ENCODE peak calls at places on chromosomes 12 and 14, in four cellular contexts. J, P, W and C are unnamed samples.

GRCh38 chr12:52316701-52317100 is 4.5 kb downstream of the KRT83 start:
- DNase-seq in W (no peak), P (no peak), J (no peak), C (no peak)

GRCh38 chr14:74951443-74952194 is 3.8 kb downstream of the PGF start:
- DNase-seq in W (no peak), P (no peak), J (no peak), C (no peak)

GRCh38 chr12:122646568-122647220 is 56.5 kb downstream of the HCAR2 start:
- DNase-seq in W (no peak), P (no peak), J (peak; percentile 24), C (no peak)

GRCh38 chr14:102601378-102601925 is 9.0 kb downstream of the RCOR1 start:
- DNase-seq in P (no peak), J (no peak), W (no peak), C (no peak)

GRCh38 chr14:21680072-21680471 is 6.5 kb upstream of the OR4E1 start:
- DNase-seq in J (no peak), W (no peak), P (no peak), C (no peak)

GRCh38 chr14:90419200-90419599 is 22.4 kb downstream of the CALM1 start:
- DNase-seq in P (no peak), J (peak; percentile 80), W (peak; percentile 6), C (no peak)

GRCh38 chr12:58540480-58541299 is 379.6 kb downstream of the LRIG3 start:
- DNase-seq in P (peak; percentile 78), J (peak; percentile 87), W (peak; percentile 21), C (peak; percentile 60)

GRCh38 chr12:14650791-14651190 is 45.6 kb downstream of the GUCY2C start:
- DNase-seq in W (no peak), P (no peak), J (no peak), C (no peak)

GRCh38 chr12:132147423-132148367 is 3.4 kb downstream of the NOC4L start:
- DNase-seq in W (no peak), P (no peak), J (no peak), C (no peak)

GRCh38 chr12:93318720-93319522 is 58.8 kb upstream of the NUDT4 start:
- DNase-seq in P (no peak), J (no peak), W (no peak), C (no peak)

GRCh38 chr12:67981236-67982164 is 7.7 kb upstream of the IFNG-AS1 start:
- DNase-seq in W (no peak), J (peak; percentile 33), P (no peak), C (no peak)

GRCh38 chr14:72544615-72545387 is 349.1 kb downstream of the DPF3 start:
- DNase-seq in J (no peak), P (peak; percentile 59), W (no peak), C (no peak)

GRCh38 chr12:94276725-94277124 is 128.3 kb downstream of the PLXNC1 start:
- DNase-seq in W (no peak), P (no peak), J (no peak), C (peak; percentile 20)

GRCh38 chr12:23827353-23827752 is 122.1 kb downstream of the SOX5 start:
- DNase-seq in W (no peak), P (no peak), J (no peak), C (peak; percentile 42)

GRCh38 chr14:54772451-54772881 is 130.2 kb downstream of the GCH1 start:
- DNase-seq in W (no peak), P (no peak), J (no peak), C (no peak)

GRCh38 chr12:76909290-76909689 is 30.5 kb upstream of the CSRP2 start:
- DNase-seq in J (no peak), W (no peak), P (no peak), C (no peak)

GRCh38 chr12:131239384-131240094 is 285.8 kb downstream of the ADGRD1 start:
- DNase-seq in W (peak; percentile 60), P (no peak), J (no peak), C (no peak)

GRCh38 chr14:100132161-100132902 is 27.1 kb downstream of the DEGS2 start:
- DNase-seq in W (peak; percentile 34), P (no peak), J (no peak), C (no peak)

GRCh38 chr12:111741235-111741812 is 25.4 kb upstream of the ALDH2 start:
- DNase-seq in P (no peak), J (no peak), W (peak; percentile 90), C (no peak)

GRCh38 chr12:1530592-1531159 is 63.7 kb downstream of the FBXL14 start:
- DNase-seq in W (no peak), P (no peak), J (no peak), C (no peak)

GRCh38 chr12:131912526-131913274 is 16.4 kb upstream of the PUS1 start:
- DNase-seq in P (no peak), J (peak; percentile 82), W (no peak), C (peak; percentile 24)

GRCh38 chr12:13486794-13487193 is 290.3 kb downstream of the EMP1 start:
- DNase-seq in J (no peak), P (no peak), W (no peak), C (no peak)

GRCh38 chr12:2311001-2311778 is 258.4 kb downstream of the CACNA1C start:
- DNase-seq in P (no peak), J (no peak), W (no peak), C (no peak)

GRCh38 chr12:90974286-90974685 is 19.3 kb upstream of the CCER1 start:
- DNase-seq in W (no peak), P (no peak), J (peak; percentile 13), C (no peak)

GRCh38 chr14:89327771-89328212 is 89.2 kb downstream of the FOXN3 start:
- DNase-seq in J (no peak), W (no peak), P (no peak), C (no peak)

DNA sequence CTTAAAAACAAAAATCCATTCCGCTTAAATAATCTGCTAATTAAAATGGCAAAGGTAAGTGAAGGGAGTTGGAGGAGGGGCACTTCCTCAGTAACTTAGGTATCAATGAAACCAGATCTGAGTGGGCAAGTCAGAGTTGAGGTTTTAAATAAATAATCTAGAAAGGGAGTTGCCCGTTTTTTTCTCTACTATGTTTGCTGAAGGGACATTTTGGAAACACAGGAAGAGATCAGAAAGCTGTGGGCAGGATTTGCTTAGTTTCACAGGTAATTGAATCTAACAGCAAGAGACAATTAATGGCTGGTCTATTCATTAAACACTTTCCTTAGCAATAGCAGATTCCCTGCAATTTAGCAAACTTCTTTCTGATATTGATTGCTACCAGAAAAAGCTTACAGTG is 186.0 kb upstream of the ABCD2 start:
- DNase-seq in W (no peak), J (no peak), P (no peak), C (no peak)
- TF ChIP-seq PHF8 in W (no peak), J (no peak), P (no peak), C (no peak)

GRCh38 chr14:104446611-104447010 is 133.0 kb upstream of the C14orf180 start:
- DNase-seq in P (no peak), J (no peak), W (no peak), C (no peak)
- TF ChIP-seq PHF8 in P (no peak), J (no peak), W (no peak), C (no peak)

GRCh38 chr12:29735604-29736003 is 48.1 kb downstream of the TMTC1 start:
- DNase-seq in W (no peak), J (no peak), P (no peak), C (no peak)

GRCh38 chr12:29739279-29739991 is 44.3 kb downstream of the TMTC1 start:
- DNase-seq in W (no peak), P (no peak), J (no peak), C (no peak)

GRCh38 chr12:29741342-29742241 is 42.1 kb downstream of the TMTC1 start:
- DNase-seq in W (no peak), P (no peak), J (no peak), C (no peak)

GRCh38 chr12:29737616-29738015 is 46.1 kb downstream of the TMTC1 start:
- DNase-seq in P (no peak), W (no peak), J (no peak), C (no peak)

GRCh38 chr12:29738416-29738815 is 45.3 kb downstream of the TMTC1 start:
- DNase-seq in W (no peak), P (no peak), J (no peak), C (no peak)
- TF ChIP-seq PHF8 in W (no peak), P (no peak), J (no peak), C (no peak)

GRCh38 chr12:108969622-108970021 is 51.2 kb downstream of the SVOP start:
- DNase-seq in W (no peak), P (no peak), J (no peak), C (no peak)

GRCh38 chr12:108972226-108972757 is 48.6 kb downstream of the SVOP start:
- DNase-seq in J (no peak), P (no peak), W (no peak), C (no peak)

GRCh38 chr12:108964391-108965166 is 56.3 kb downstream of the SVOP start:
- DNase-seq in W (no peak), P (no peak), J (no peak), C (no peak)

GRCh38 chr12:108966378-108967151 is 54.3 kb downstream of the SVOP start:
- DNase-seq in J (no peak), P (no peak), W (no peak), C (no peak)

DNA sequence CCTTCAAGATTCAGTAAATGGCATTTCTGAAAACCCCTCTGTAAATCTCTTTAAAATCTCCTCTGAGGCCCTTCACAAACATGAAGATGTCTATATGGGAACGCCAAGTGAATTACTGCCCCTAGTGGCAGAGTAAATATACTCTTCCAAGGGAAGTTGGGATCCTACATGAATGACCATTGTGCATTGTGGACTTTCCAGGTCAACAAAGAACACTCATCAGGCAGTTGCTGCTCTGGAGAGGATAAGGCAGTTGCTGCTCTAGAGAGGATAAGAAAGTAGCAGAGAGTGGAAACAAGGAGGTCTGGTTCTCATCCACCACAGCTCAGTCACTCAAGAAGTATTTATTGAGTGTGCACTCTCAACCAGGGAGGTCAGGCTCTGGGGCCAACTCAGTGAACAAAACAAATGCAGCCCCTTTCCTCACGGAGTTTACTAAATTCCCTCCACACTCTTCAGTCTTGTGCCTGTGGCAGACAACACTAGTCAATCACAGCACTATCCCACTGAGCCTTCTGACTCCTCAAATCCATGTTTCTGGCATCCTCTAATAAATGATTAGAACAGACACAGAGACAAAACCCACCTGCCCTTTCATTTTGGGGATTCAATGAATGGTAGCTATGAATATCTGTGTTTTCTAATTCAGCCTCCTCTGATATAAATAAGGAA is 52.9 kb downstream of the SVOP start:
- DNase-seq in W (peak; percentile 35), P (no peak), J (peak; percentile 51), C (peak; percentile 65)
- TF ChIP-seq PHF8 in W (no peak), P (no peak), J (no peak), C (no peak)

GRCh38 chr12:104426926-104427546 is 29.7 kb upstream of the CHST11 start:
- DNase-seq in W (no peak), P (no peak), J (no peak), C (no peak)
- TF ChIP-seq PHF8 in W (no peak), P (no peak), J (no peak), C (no peak)

DNA sequence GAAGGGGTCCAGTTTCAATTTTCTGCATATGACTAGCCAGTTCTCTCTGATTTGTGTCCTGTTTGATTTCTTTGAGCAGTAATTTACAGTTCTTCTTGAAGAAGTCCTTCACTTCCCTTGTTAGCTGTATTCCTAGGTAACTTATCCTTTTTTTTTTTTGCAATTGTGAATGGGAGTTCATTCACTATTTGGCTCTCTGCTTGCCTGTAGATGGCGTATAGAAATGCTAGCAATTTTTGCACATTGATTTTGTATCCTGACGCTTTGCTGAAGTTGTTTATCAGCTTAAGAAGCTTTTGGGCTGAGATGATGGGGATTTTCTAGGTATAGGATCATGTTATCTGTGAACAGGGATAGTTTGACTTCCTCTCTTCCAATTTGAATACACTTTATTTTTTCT is 77.6 kb upstream of the NID2 start:
- DNase-seq in W (no peak), P (no peak), J (no peak), C (no peak)
- TF ChIP-seq PHF8 in W (no peak), P (no peak), J (no peak), C (no peak)